ENCODE peak calls at places on chromosome 11, in four cellular contexts. G is omental fat pad, D is breast epithelium, U is brain microvascular endothelial cell. Y is an unnamed sample.

GRCh38 chr11:85805387-85805786 is 5.6 kb downstream of the SYTL2 start:
- DNase-seq in D (no peak), U (no peak), G (no peak), Y (no peak)

GRCh38 chr11:43576834-43577521 is 103.6 kb upstream of the HSD17B12 start:
- DNase-seq in U (peak; percentile 43), D (no peak), G (no peak), Y (no peak)

GRCh38 chr11:95536049-95536448 is 253.5 kb downstream of the FAM76B start:
- DNase-seq in U (no peak), D (no peak), G (no peak), Y (no peak)

GRCh38 chr11:131408011-131408640 is 37.7 kb downstream of the NTM start:
- DNase-seq in U (peak; percentile 36), D (no peak), G (no peak), Y (no peak)

GRCh38 chr11:69803604-69804218 is 15.5 kb downstream of the FGF3 start:
- DNase-seq in U (no peak), D (no peak), G (no peak), Y (no peak)

GRCh38 chr11:22920939-22921565 is 60.8 kb upstream of the CCDC179 start:
- DNase-seq in D (no peak), G (no peak), U (peak; percentile 70), Y (no peak)

GRCh38 chr11:67312187-67313021 is 9.1 kb downstream of the SSH3 start:
- DNase-seq in G (no peak), D (peak; percentile 88), U (no peak), Y (no peak)

GRCh38 chr11:125777309-125777708 is 1.3 kb downstream of the PATE2 start:
- DNase-seq in U (peak; percentile 4), D (no peak), G (no peak), Y (no peak)

GRCh38 chr11:128630367-128631230 is 43.2 kb upstream of the ETS1 start:
- DNase-seq in D (peak; percentile 75), U (peak; percentile 78), G (peak; percentile 88), Y (peak; percentile 89)

GRCh38 chr11:78825531-78825930 is 250.9 kb upstream of the NARS2 start:
- DNase-seq in U (no peak), G (no peak), D (no peak), Y (no peak)

GRCh38 chr11:119892311-119892808 is 163.4 kb upstream of the NECTIN1 start:
- DNase-seq in G (no peak), U (no peak), D (no peak), Y (no peak)

GRCh38 chr11:30107899-30108298 is 91.1 kb upstream of the KCNA4 start:
- DNase-seq in D (no peak), U (peak; percentile 69), G (no peak), Y (no peak)

GRCh38 chr11:73265853-73266643 is 6.1 kb upstream of the P2RY6 start:
- DNase-seq in G (no peak), D (no peak), U (no peak), Y (peak; percentile 6)

GRCh38 chr11:59186130-59186594 is 14.2 kb downstream of the DTX4 start:
- DNase-seq in G (no peak), U (no peak), D (no peak), Y (no peak)

GRCh38 chr11:15185021-15185420 is 70.3 kb downstream of the INSC start:
- DNase-seq in G (no peak), D (no peak), U (no peak), Y (no peak)

GRCh38 chr11:32843544-32843943 is 13.8 kb downstream of the PRRG4 start:
- DNase-seq in U (no peak), D (no peak), G (no peak), Y (no peak)

GRCh38 chr11:44804449-44805151 is 77.8 kb downstream of the TSPAN18 start:
- DNase-seq in U (no peak), D (no peak), G (no peak), Y (peak; percentile 45)

GRCh38 chr11:120068114-120068573 is 69.8 kb downstream of the TRIM29 start:
- DNase-seq in U (peak; percentile 18), G (no peak), D (peak; percentile 5), Y (peak; percentile 36)

GRCh38 chr11:86816251-86816726 is 15.9 kb downstream of the PRSS23 start:
- DNase-seq in D (no peak), U (peak; percentile 69), G (no peak), Y (no peak)

GRCh38 chr11:119795231-119795630 is 66.2 kb upstream of the NECTIN1 start:
- DNase-seq in U (peak; percentile 94), D (no peak), G (no peak), Y (no peak)

GRCh38 chr11:118666331-118666730 is 13.1 kb downstream of the TREH start:
- DNase-seq in U (no peak), D (no peak), G (no peak), Y (no peak)

GRCh38 chr11:69650081-69650831 is 9.3 kb downstream of the CCND1 start:
- DNase-seq in U (no peak), D (peak; percentile 78), G (no peak), Y (no peak)

GRCh38 chr11:17206448-17206847 is 1.3 kb downstream of the PIK3C2A start:
- DNase-seq in U (no peak), D (no peak), G (no peak), Y (no peak)

GRCh38 chr11:111557425-111558111 is 17.0 kb downstream of the LAYN start:
- DNase-seq in U (peak; percentile 90), G (no peak), D (no peak), Y (peak; percentile 33)

GRCh38 chr11:61694971-61695706 is 14.9 kb downstream of the DAGLA start:
- DNase-seq in D (peak; percentile 91), U (no peak), G (no peak), Y (peak; percentile 82)

GRCh38 chr11:20670932-20671403 is 1.6 kb downstream of the NELL1 start:
- DNase-seq in U (no peak), G (no peak), D (no peak), Y (no peak)

GRCh38 chr11:98062714-98063113 is 958.0 kb upstream of the CNTN5 start:
- DNase-seq in D (no peak), U (no peak), G (no peak), Y (no peak)

GRCh38 chr11:113148076-113148475 is 166.3 kb upstream of the TTC12 start:
- DNase-seq in D (no peak), U (no peak), G (no peak), Y (no peak)

GRCh38 chr11:125123947-125124633 is 12.7 kb upstream of the TMEM218 start:
- DNase-seq in G (no peak), U (peak; percentile 35), D (no peak), Y (peak; percentile 44)

GRCh38 chr11:100094121-100094865 is 592.8 kb upstream of the ARHGAP42 start:
- DNase-seq in D (no peak), G (no peak), U (no peak), Y (no peak)

GRCh38 chr11:33984682-33985389 is 66.7 kb upstream of the CAPRIN1 start:
- DNase-seq in D (no peak), U (no peak), G (no peak), Y (no peak)

Y was measured in uterus.